ENCODE peak calls at places on chromosomes 3 and 15, in ten cellular contexts. R is mammary epithelial cell, D is foreskin fibroblast, T is endothelial cell, C is right lobe of liver, J is OCI-LY7, Y is heart right ventricle, B is AG04449, L is left ventricle myocardium inferior, S is natural killer cell. A is an unnamed sample.

GRCh38 chr15:75176404-75176761 is 25.3 kb upstream of the C15orf39 start:
- DNase-seq in R (no peak), D (no peak), T (no peak), C (no peak), J (no peak), Y (no peak), B (no peak), L (no peak), S (no peak), A (no peak)

GRCh38 chr15:88708256-88709054 is 69.6 kb downstream of the ISG20 start:
- DNase-seq in R (no peak), D (peak), T (no peak), C (no peak), J (no peak), Y (no peak), B (no peak), L (no peak), S (no peak), A (no peak)

GRCh38 chr15:96560246-96560895 is 229.9 kb downstream of the NR2F2 start:
- DNase-seq in R (peak), D (peak), T (no peak), C (no peak), J (no peak), Y (no peak), B (no peak), L (no peak), S (no peak), A (no peak)

GRCh38 chr15:60840306-60840702 is 361.4 kb upstream of the ICE2 start:
- DNase-seq in R (no peak), D (peak), T (peak), C (no peak), J (no peak), Y (no peak), B (no peak), L (no peak), S (no peak), A (no peak)

GRCh38 chr15:57769266-57769665 is 62.8 kb downstream of the POLR2M start:
- DNase-seq in R (no peak), D (peak), T (no peak), C (no peak), J (no peak), Y (peak), B (peak), L (peak), S (no peak), A (no peak)

GRCh38 chr3:25007974-25008658 is 419.9 kb upstream of the RARB start:
- DNase-seq in R (peak), D (peak), T (no peak), C (no peak), J (no peak), Y (no peak), B (no peak), L (no peak), S (no peak), A (no peak)

GRCh38 chr3:52531636-52532516 is 1.8 kb downstream of the NT5DC2 start:
- DNase-seq in R (no peak), D (no peak), T (peak), C (no peak), J (no peak), Y (peak), B (no peak), L (no peak), S (peak), A (no peak)

GRCh38 chr3:71077070-71077469 is 506.5 kb downstream of the FOXP1 start:
- DNase-seq in R (no peak), D (no peak), T (no peak), C (no peak), J (no peak), Y (no peak), B (no peak), L (no peak), S (no peak), A (no peak)

GRCh38 chr3:23587513-23587912 is 218.2 kb upstream of the UBE2E1 start:
- DNase-seq in R (no peak), D (no peak), T (no peak), C (no peak), J (no peak), Y (no peak), B (no peak), L (no peak), S (no peak), A (no peak)

GRCh38 chr3:32502944-32503286 is 263 bp upstream of the CMTM6 start:
- DNase-seq in R (no peak), D (no peak), T (no peak), C (no peak), J (no peak), Y (no peak), B (no peak), L (no peak), S (no peak), A (no peak)

GRCh38 chr15:48244923-48245322 is 38.8 kb downstream of the SLC12A1 start:
- DNase-seq in R (peak), D (peak), T (no peak), C (no peak), J (no peak), Y (no peak), B (no peak), L (no peak), S (no peak), A (no peak)

GRCh38 chr15:70478251-70478990 is 284.9 kb downstream of the UACA start:
- DNase-seq in R (no peak), D (no peak), T (no peak), C (no peak), J (peak), Y (no peak), B (no peak), L (peak), S (no peak), A (no peak)

GRCh38 chr15:75647370-75648155 is at the start of gene SNX33:
- DNase-seq in R (peak), D (peak), T (peak), C (peak), J (peak), Y (peak), B (no peak), L (peak), S (peak), A (peak)

GRCh38 chr15:52196891-52197290 is 5.7 kb upstream of the GNB5 start:
- DNase-seq in R (no peak), D (no peak), T (no peak), C (no peak), J (no peak), Y (no peak), B (no peak), L (no peak), S (no peak), A (no peak)

GRCh38 chr3:51357856-51358255 is 27.2 kb upstream of the MANF start:
- DNase-seq in R (no peak), D (peak), T (no peak), C (no peak), J (no peak), Y (no peak), B (no peak), L (no peak), S (no peak), A (no peak)

GRCh38 chr3:98567646-98568280 is 25.6 kb downstream of the CPOX start:
- DNase-seq in R (no peak), D (no peak), T (no peak), C (no peak), J (no peak), Y (no peak), B (no peak), L (no peak), S (peak), A (no peak)

GRCh38 chr3:123522666-123523412 is 62.0 kb downstream of the HACD2 start:
- DNase-seq in R (no peak), D (no peak), T (no peak), C (no peak), J (no peak), Y (no peak), B (no peak), L (peak), S (no peak), A (no peak)
- TF ChIP-seq CTCF in R (no peak), D (no peak), T (no peak), C (no peak), J (no peak), Y (no peak), B (no peak), L (no peak), S (no peak), A (no peak)

GRCh38 chr3:164194842-164195241 is 883.5 kb downstream of the SI start:
- DNase-seq in R (no peak), D (no peak), T (no peak), C (no peak), J (no peak), Y (no peak), B (no peak), L (no peak), S (no peak), A (no peak)
- TF ChIP-seq CTCF in R (no peak), D (no peak), T (peak), C (no peak), J (peak), Y (no peak), B (no peak), L (no peak), S (no peak), A (no peak)

GRCh38 chr15:38853608-38854007 is 289.0 kb upstream of the RASGRP1 start:
- DNase-seq in R (peak), D (peak), T (peak), C (no peak), J (peak), Y (no peak), B (no peak), L (no peak), S (no peak), A (peak)
- TF ChIP-seq CTCF in R (peak), D (peak), T (no peak), C (peak), J (peak), Y (peak), B (peak), L (peak), S (no peak), A (peak)

GRCh38 chr15:87662575-87662974 is 594.0 kb downstream of the NTRK3 start:
- DNase-seq in R (no peak), D (no peak), T (no peak), C (no peak), J (no peak), Y (no peak), B (no peak), L (no peak), S (no peak), A (no peak)

GRCh38 chr15:87661481-87661880 is 595.1 kb downstream of the NTRK3 start:
- DNase-seq in R (peak), D (no peak), T (no peak), C (no peak), J (no peak), Y (no peak), B (no peak), L (no peak), S (no peak), A (no peak)

GRCh38 chr15:87661952-87662351 is 594.6 kb downstream of the NTRK3 start:
- DNase-seq in R (no peak), D (no peak), T (no peak), C (no peak), J (no peak), Y (no peak), B (no peak), L (no peak), S (no peak), A (no peak)

GRCh38 chr15:87656373-87656772 is 600.2 kb downstream of the NTRK3 start:
- DNase-seq in R (no peak), D (no peak), T (no peak), C (no peak), J (no peak), Y (no peak), B (no peak), L (no peak), S (no peak), A (no peak)

GRCh38 chr15:87660494-87661129 is 595.9 kb downstream of the NTRK3 start:
- DNase-seq in R (no peak), D (no peak), T (no peak), C (no peak), J (no peak), Y (no peak), B (no peak), L (no peak), S (no peak), A (no peak)
- TF ChIP-seq CTCF in R (no peak), D (no peak), T (no peak), C (no peak), J (no peak), Y (no peak), B (no peak), L (no peak), S (no peak), A (no peak)

DNA sequence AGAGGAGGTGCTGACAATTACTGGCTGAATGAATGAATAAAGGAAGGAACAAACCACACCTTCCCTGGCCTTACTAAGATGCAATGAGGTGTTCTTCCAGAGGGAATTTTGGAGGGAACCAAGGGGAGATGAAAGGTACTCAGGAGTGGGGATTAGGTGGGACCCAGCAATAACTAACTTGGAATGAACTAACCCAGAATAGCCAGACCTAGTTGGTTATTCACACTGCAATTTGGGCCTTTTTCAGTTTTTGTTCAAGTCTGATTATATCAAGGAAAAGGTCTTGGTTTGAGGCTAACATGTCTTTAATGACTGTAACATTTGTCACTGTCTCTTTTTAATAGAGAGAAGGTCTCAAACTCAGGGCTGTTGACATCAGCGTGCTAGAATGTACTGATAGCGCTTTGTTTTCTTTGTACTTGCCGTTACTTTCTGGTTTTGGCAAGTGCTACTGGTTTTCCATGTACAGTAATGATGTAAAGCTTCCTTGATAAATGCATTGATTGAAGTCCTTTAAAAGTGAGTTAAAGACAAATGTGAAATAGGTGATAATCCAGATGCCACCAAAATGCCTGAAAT is 3.2 kb upstream of the PLXND1 start:
- DNase-seq in R (no peak), D (no peak), T (no peak), C (no peak), J (no peak), Y (no peak), B (no peak), L (no peak), S (no peak), A (no peak)
- TF ChIP-seq CTCF in R (no peak), D (no peak), T (no peak), C (no peak), J (no peak), Y (no peak), B (no peak), L (no peak), S (no peak), A (no peak)

A was measured in neural crest cell.